ENCODE peak calls at places on chromosomes 5 and 9, in five cellular contexts. H is dermis blood vessel endothelial cell, G is NCI-H524, W is breast epithelium, E is NCI-H2029 treated with DMSO at 0.1 percent for 48 hours. R is an unnamed sample.

GRCh38 chr9:2128611-2129010 is 113.5 kb downstream of the SMARCA2 start:
- DNase-seq in E (no peak), H (no peak), G (no peak), W (no peak), R (no peak)

GRCh38 chr5:135304352-135305221 is 94.4 kb downstream of the MACROH2A1 start:
- DNase-seq in H (no peak), W (no peak), G (no peak), E (no peak), R (no peak)

GRCh38 chr9:114504341-114505186 is 709 bp downstream of the WHRN start:
- DNase-seq in E (no peak), H (peak), W (no peak), G (no peak), R (peak)

GRCh38 chr9:3980771-3981170 is 319.1 kb downstream of the GLIS3 start:
- DNase-seq in G (no peak), H (no peak), E (no peak), W (no peak), R (peak)

GRCh38 chr5:151251001-151251551 is 1.9 kb upstream of the GM2A start:
- DNase-seq in E (no peak), W (no peak), G (no peak), H (no peak), R (no peak)

GRCh38 chr5:172446336-172447051 is 7.8 kb downstream of the SH3PXD2B start:
- DNase-seq in E (no peak), W (no peak), H (peak), G (no peak), R (no peak)

GRCh38 chr5:138110266-138110963 is 26.6 kb downstream of the WNT8A start:
- DNase-seq in H (no peak), G (peak), E (no peak), W (no peak), R (peak)

GRCh38 chr9:4866239-4866969 is 73.7 kb downstream of the RCL1 start:
- DNase-seq in E (no peak), H (peak), G (no peak), W (no peak), R (no peak)

GRCh38 chr9:16656432-16657169 is 213.9 kb downstream of the BNC2 start:
- DNase-seq in E (no peak), G (no peak), W (no peak), H (no peak), R (peak)

GRCh38 chr9:99299214-99300102 is 77.4 kb downstream of the SEC61B start:
- DNase-seq in E (no peak), W (no peak), H (peak), G (no peak), R (peak)

GRCh38 chr5:133246376-133247144 is 194.7 kb downstream of the HSPA4 start:
- DNase-seq in G (no peak), W (no peak), H (no peak), E (no peak), R (peak)

GRCh38 chr9:74735761-74736160 is 152.0 kb downstream of the TRPM6 start:
- DNase-seq in G (no peak), W (no peak), H (no peak), E (no peak), R (no peak)

GRCh38 chr5:68214472-68215207 is 916 bp upstream of the PIK3R1 start:
- DNase-seq in H (peak), G (no peak), E (no peak), W (no peak), R (peak)

GRCh38 chr5:1497795-1498622 is 25.8 kb downstream of the LPCAT1 start:
- DNase-seq in H (no peak), G (no peak), W (no peak), E (no peak), R (no peak)

GRCh38 chr9:98916660-98917059 is 27.0 kb upstream of the COL15A1 start:
- DNase-seq in E (no peak), H (no peak), G (no peak), W (no peak), R (no peak)

GRCh38 chr9:1979815-1980367 is 35.3 kb upstream of the SMARCA2 start:
- DNase-seq in E (no peak), H (no peak), W (no peak), G (peak), R (no peak)

GRCh38 chr9:20941177-20941690 is 90.2 kb downstream of the HACD4 start:
- DNase-seq in H (peak), E (peak), W (no peak), G (peak), R (peak)

R was measured in NCI-H69.